ENCODE peak calls at places on chromosomes 1 and 21, in six cellular contexts. A is upper lobe of left lung, X is Peyer's patch, E is body of pancreas, G is tibial nerve, D is heart left ventricle. Z is an unnamed sample.

GRCh38 chr1:183484254-183484653 is 12.0 kb downstream of the SMG7 start:
- DNase-seq in A (no peak), E (no peak), X (no peak), G (no peak), D (no peak), Z (peak; percentile 44)

GRCh38 chr1:18147672-18148071 is 40.1 kb downstream of the IGSF21 start:
- DNase-seq in X (no peak), A (no peak), G (no peak), D (no peak), E (no peak), Z (no peak)

GRCh38 chr1:55418625-55419024 is 203.5 kb upstream of the USP24 start:
- DNase-seq in D (no peak), X (no peak), E (no peak), G (no peak), A (no peak), Z (peak; percentile 17)

GRCh38 chr1:10253755-10254154 is 43.4 kb downstream of the KIF1B start:
- DNase-seq in X (no peak), A (no peak), E (peak; percentile 23), G (no peak), D (no peak), Z (no peak)

GRCh38 chr1:15680614-15681345 is 3.3 kb upstream of the PLEKHM2 start:
- DNase-seq in D (no peak), G (no peak), E (no peak), X (no peak), A (no peak), Z (no peak)

GRCh38 chr1:225539069-225539468 is 111.2 kb upstream of the LBR start:
- DNase-seq in A (no peak), G (no peak), E (no peak), D (no peak), X (no peak), Z (no peak)

GRCh38 chr21:35637431-35637830 is 422.9 kb downstream of the SETD4 start:
- DNase-seq in G (peak; percentile 19), D (no peak), A (no peak), X (no peak), E (peak; percentile 22), Z (no peak)

GRCh38 chr21:42218836-42219605 is at the start of gene ABCG1:
- DNase-seq in X (peak; percentile 75), G (no peak), E (no peak), A (peak; percentile 93), D (peak; percentile 62), Z (peak; percentile 52)

GRCh38 chr1:193417420-193417819 is 231.0 kb upstream of the B3GALT2 start:
- DNase-seq in G (no peak), A (no peak), E (no peak), D (no peak), X (no peak), Z (peak; percentile 63)

GRCh38 chr1:24903955-24904730 is 25.9 kb downstream of the RUNX3 start:
- DNase-seq in A (no peak), G (no peak), E (no peak), X (no peak), D (no peak), Z (no peak)

GRCh38 chr1:67085326-67085725 is 31.4 kb upstream of the SLC35D1 start:
- DNase-seq in X (no peak), E (no peak), A (no peak), D (no peak), G (no peak), Z (no peak)

GRCh38 chr1:218312509-218312908 is 27.4 kb downstream of the RRP15 start:
- DNase-seq in E (no peak), D (no peak), A (no peak), G (no peak), X (no peak), Z (no peak)

GRCh38 chr1:158067651-158068050 is 74.2 kb downstream of the KIRREL1 start:
- DNase-seq in X (no peak), D (no peak), E (no peak), A (no peak), G (no peak), Z (no peak)

GRCh38 chr1:204282801-204283200 is 69.0 kb upstream of the GOLT1A start:
- DNase-seq in G (no peak), D (no peak), X (no peak), A (peak; percentile 72), E (no peak), Z (no peak)

GRCh38 chr1:202966006-202966904 is 802 bp downstream of the CYB5R1 start:
- DNase-seq in A (no peak), X (no peak), G (no peak), E (no peak), D (no peak), Z (no peak)

GRCh38 chr1:230537456-230537855 is 104.8 kb upstream of the COG2 start:
- DNase-seq in G (no peak), X (no peak), A (no peak), E (no peak), D (no peak), Z (no peak)

GRCh38 chr21:43663033-43663432 is 3.7 kb downstream of the RRP1B start:
- DNase-seq in A (no peak), D (no peak), G (no peak), X (no peak), E (no peak), Z (no peak)

GRCh38 chr21:14263879-14264278 is 47.9 kb downstream of the RBM11 start:
- DNase-seq in X (no peak), E (no peak), A (no peak), D (no peak), G (no peak), Z (no peak)

GRCh38 chr1:65079941-65080340 is 68.1 kb upstream of the AK4 start:
- DNase-seq in X (no peak), E (no peak), D (no peak), G (no peak), A (no peak), Z (no peak)

GRCh38 chr1:231606712-231607111 is 19.9 kb upstream of the DISC1 start:
- DNase-seq in G (no peak), A (no peak), E (no peak), D (no peak), X (no peak), Z (no peak)
- TF ChIP-seq POLR2A in G (no peak), A (no peak), E (no peak), D (no peak), X (no peak), Z (no peak)

DNA sequence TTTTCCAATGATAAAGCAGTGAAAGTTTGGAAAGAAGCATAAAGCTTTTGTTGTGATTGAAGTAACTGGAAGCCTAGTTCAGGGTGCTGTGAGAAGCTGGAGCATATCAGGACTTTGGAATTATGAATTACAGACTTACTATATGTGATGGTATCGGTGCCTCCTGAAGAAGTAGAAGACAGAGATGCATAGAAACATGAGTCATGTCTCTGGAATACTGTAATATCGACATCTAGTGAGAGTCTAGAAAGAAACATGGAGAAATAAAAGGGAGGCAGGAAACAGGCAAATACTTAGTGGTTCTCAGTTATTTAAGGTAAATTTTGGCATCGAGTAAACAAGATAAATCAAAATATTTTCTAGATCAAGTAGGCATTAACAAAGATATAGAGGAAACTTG is 103.0 kb downstream of the CAMTA1 start:
- DNase-seq in X (no peak), A (no peak), D (no peak), G (no peak), E (no peak), Z (no peak)
- TF ChIP-seq POLR2A in X (no peak), A (no peak), D (no peak), G (no peak), E (no peak), Z (no peak)

GRCh38 chr1:207045466-207045865 is 5.5 kb downstream of the YOD1 start:
- DNase-seq in E (no peak), D (no peak), G (no peak), X (no peak), A (no peak), Z (no peak)
- TF ChIP-seq POLR2A in E (no peak), D (no peak), G (no peak), X (no peak), A (no peak), Z (no peak)

GRCh38 chr1:172766462-172766861 is 107.6 kb downstream of the FASLG start:
- DNase-seq in X (no peak), G (no peak), D (no peak), A (no peak), E (no peak), Z (no peak)
- TF ChIP-seq POLR2A in X (no peak), G (no peak), D (no peak), A (no peak), E (no peak), Z (no peak)

DNA sequence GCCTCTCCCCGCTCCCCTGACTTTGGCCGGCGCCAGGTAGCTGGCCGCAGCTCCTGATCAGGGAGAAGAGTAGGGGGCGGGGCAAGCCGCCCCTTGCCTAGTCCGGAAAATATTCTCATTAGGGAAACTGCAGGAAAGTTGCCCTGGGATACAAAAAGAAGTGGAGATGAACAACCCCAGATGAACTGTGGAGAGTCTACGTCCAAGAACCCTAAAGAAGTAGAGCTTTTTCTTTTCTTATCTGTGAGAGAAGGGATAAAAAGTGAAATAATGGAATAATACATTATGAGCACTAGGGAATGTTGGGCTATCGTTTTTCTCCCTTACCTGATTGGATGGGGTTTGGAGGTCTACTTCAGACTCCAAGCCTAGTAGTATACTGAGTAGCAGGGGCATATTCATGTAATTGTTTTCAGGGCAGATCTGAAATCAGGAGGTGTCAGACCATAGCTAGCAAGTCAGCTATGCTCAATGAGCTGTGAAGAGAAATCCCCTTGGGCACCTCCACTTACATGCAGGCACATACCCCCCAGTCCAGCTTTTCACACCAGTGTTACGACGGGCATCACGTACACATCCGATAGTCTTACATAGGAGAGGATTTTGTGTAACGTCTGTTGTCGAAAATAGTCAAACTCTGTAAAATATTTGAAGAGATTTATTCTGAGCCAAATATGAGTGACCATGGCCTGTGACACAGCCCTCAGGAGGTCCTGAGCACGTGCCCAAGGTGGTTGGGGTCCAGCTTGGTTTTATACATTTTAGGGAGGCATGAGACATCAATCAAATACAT is 1.7 kb upstream of the DUSP10 start:
- DNase-seq in G (no peak), E (no peak), X (peak; percentile 39), A (no peak), D (no peak), Z (peak; percentile 89)
- TF ChIP-seq POLR2A in G (no peak), E (peak; percentile 63), X (no peak), A (no peak), D (no peak), Z (no peak)